ENCODE peak calls at places on chromosomes 2 and 18, in nine cellular contexts. Y, D, E, B, L, I, O, P and M are unnamed samples.

GRCh38 chr18:6795307-6795706 is 65.8 kb downstream of the ARHGAP28 start:
- DNase-seq in Y (no peak), D (no peak), E (no peak), B (no peak), L (no peak), I (no peak), O (no peak), P (no peak), M (no peak)

GRCh38 chr2:197215988-197216979 is 94.3 kb downstream of the ANKRD44 start:
- DNase-seq in Y (peak), D (no peak), E (no peak), B (no peak), L (no peak), I (no peak), O (no peak), P (no peak), M (no peak)

GRCh38 chr2:23199115-23199918 is 185.7 kb upstream of the KLHL29 start:
- DNase-seq in Y (no peak), D (peak), E (no peak), B (no peak), L (no peak), I (peak), O (peak), P (peak), M (peak)

GRCh38 chr2:84631985-84632384 is 115.7 kb downstream of the DNAH6 start:
- DNase-seq in Y (no peak), D (no peak), E (no peak), B (no peak), L (no peak), I (no peak), O (no peak), P (no peak), M (no peak)

GRCh38 chr2:183837157-183837556 is 712.9 kb downstream of the NUP35 start:
- DNase-seq in Y (no peak), D (no peak), E (no peak), B (no peak), L (no peak), I (no peak), O (no peak), P (no peak), M (no peak)

GRCh38 chr2:209323738-209324137 is 100.1 kb upstream of the MAP2 start:
- DNase-seq in Y (no peak), D (no peak), E (no peak), B (no peak), L (no peak), I (no peak), O (no peak), P (no peak), M (no peak)

GRCh38 chr2:46323671-46324207 is 26.5 kb downstream of the EPAS1 start:
- DNase-seq in Y (no peak), D (no peak), E (no peak), B (no peak), L (no peak), I (no peak), O (no peak), P (no peak), M (no peak)

GRCh38 chr2:233531880-233532458 is 34.6 kb downstream of the USP40 start:
- DNase-seq in Y (no peak), D (no peak), E (no peak), B (no peak), L (no peak), I (peak), O (no peak), P (no peak), M (no peak)

GRCh38 chr2:159362816-159363251 is 76.3 kb upstream of the WDSUB1 start:
- DNase-seq in Y (peak), D (no peak), E (no peak), B (no peak), L (no peak), I (no peak), O (no peak), P (peak), M (no peak)

GRCh38 chr18:51006948-51007786 is 22.8 kb upstream of the SMAD4 start:
- DNase-seq in Y (no peak), D (no peak), E (no peak), B (no peak), L (no peak), I (no peak), O (no peak), P (no peak), M (no peak)

GRCh38 chr2:36544638-36545338 is 53.2 kb downstream of the FEZ2 start:
- DNase-seq in Y (no peak), D (no peak), E (no peak), B (no peak), L (no peak), I (no peak), O (no peak), P (no peak), M (peak)

GRCh38 chr18:61333746-61334490 is 688 bp downstream of the CDH20 start:
- DNase-seq in Y (no peak), D (no peak), E (no peak), B (peak), L (no peak), I (peak), O (no peak), P (no peak), M (no peak)

GRCh38 chr2:158305501-158305900 is 151.1 kb downstream of the CCDC148 start:
- DNase-seq in Y (no peak), D (no peak), E (no peak), B (no peak), L (no peak), I (no peak), O (no peak), P (no peak), M (no peak)